ENCODE peak calls at places on chromosomes 16 and 17, in ten cellular contexts. E is DMS53; N is upper lobe of right lung; B is effector CD8-positive, alpha-beta T cell; K is HTR-8/SVneo; T is COLO829; O is central memory CD8-positive, alpha-beta T cell; Q is adrenal gland; A is stimulated activated CD8-positive, alpha-beta memory T cell treated with anti-CD3 and anti-CD28 coated beads, Interleukin-12 subunit alpha, Interleukin-12 subunit beta, amount 100 ng/mL, for 4 hours; H is PC-3. U is an unnamed sample.

GRCh38 chr16:8380311-8380710 is 210.0 kb downstream of the TMEM114 start:
- DNase-seq in N (no peak), B (no peak), A (no peak), O (no peak), Q (no peak), H (no peak), T (no peak), K (no peak), E (peak), U (no peak)

GRCh38 chr16:86395477-86395876 is 114.8 kb upstream of the FOXF1 start:
- DNase-seq in E (no peak), K (no peak), N (no peak), O (no peak), Q (no peak), H (no peak), A (no peak), B (no peak), T (no peak), U (no peak)

GRCh38 chr17:12415031-12415430 is 250.7 kb upstream of the MYOCD start:
- DNase-seq in H (no peak), N (no peak), T (no peak), B (no peak), Q (no peak), E (no peak), O (no peak), A (no peak), K (no peak), U (peak)

GRCh38 chr17:82374626-82375331 is 3.2 kb downstream of the UTS2R start:
- DNase-seq in K (no peak), N (no peak), T (no peak), Q (no peak), H (no peak), B (no peak), O (no peak), A (no peak), E (peak), U (no peak)

GRCh38 chr17:37672545-37673078 is 29.4 kb upstream of the DDX52 start:
- DNase-seq in B (no peak), T (no peak), E (no peak), A (no peak), Q (no peak), K (no peak), N (no peak), O (no peak), H (no peak), U (no peak)

GRCh38 chr17:48055531-48056245 is 7.5 kb downstream of the NFE2L1 start:
- DNase-seq in B (no peak), O (no peak), T (no peak), A (no peak), K (no peak), H (no peak), N (no peak), Q (no peak), E (peak), U (no peak)

GRCh38 chr16:46688101-46688656 is 799 bp downstream of the VPS35 start:
- DNase-seq in O (no peak), K (no peak), T (no peak), H (peak), Q (peak), B (no peak), E (no peak), A (no peak), N (no peak), U (no peak)

GRCh38 chr16:89616576-89617437 is 3.4 kb downstream of the DPEP1 start:
- DNase-seq in H (no peak), A (no peak), Q (no peak), T (no peak), O (no peak), B (no peak), K (no peak), E (no peak), N (no peak), U (no peak)

GRCh38 chr17:36149296-36149820 is 27.1 kb downstream of the TBC1D3B start:
- DNase-seq in H (no peak), N (no peak), Q (peak), K (no peak), E (no peak), T (no peak), B (no peak), A (no peak), O (no peak), U (no peak)

GRCh38 chr17:4747847-4748246 is 8.1 kb upstream of the CXCL16 start:
- DNase-seq in A (no peak), B (no peak), N (no peak), O (no peak), H (no peak), E (no peak), Q (no peak), K (no peak), T (no peak), U (no peak)

GRCh38 chr17:15154618-15155017 is 110.5 kb downstream of the PMP22 start:
- DNase-seq in K (no peak), T (no peak), A (no peak), Q (no peak), O (no peak), B (no peak), H (no peak), N (no peak), E (no peak), U (no peak)

GRCh38 chr16:86761117-86761971 is 183.0 kb downstream of the FOXL1 start:
- DNase-seq in O (peak), E (peak), B (peak), T (no peak), N (no peak), A (no peak), Q (peak), H (peak), K (peak), U (peak)

GRCh38 chr17:74567397-74567796 is at the start of gene CD300H:
- DNase-seq in B (no peak), Q (no peak), T (no peak), H (no peak), A (no peak), K (no peak), E (no peak), O (no peak), N (no peak), U (no peak)

GRCh38 chr17:57506253-57506911 is 238.7 kb downstream of the CCDC182 start:
- DNase-seq in A (no peak), O (no peak), K (no peak), E (no peak), N (no peak), Q (no peak), H (no peak), T (no peak), B (no peak), U (no peak)

U was measured in HT-29.